ENCODE peak calls at places on chromosomes 2 and 18, in seven cellular contexts. D is tibial nerve, O is neural progenitor cell, R is heart left ventricle, J is neural crest cell, A is adrenal gland, K is nephron progenitor cell. Q is an unnamed sample.

GRCh38 chr2:107669335-107669734 is 157.4 kb upstream of the RGPD4 start:
- DNase-seq in D (no peak), O (peak; percentile 24), R (no peak), J (no peak), A (no peak), K (no peak), Q (no peak)

GRCh38 chr2:240441326-240441992 is 6.0 kb downstream of the GPC1 start:
- DNase-seq in D (no peak), O (no peak), R (no peak), J (no peak), A (no peak), K (no peak), Q (no peak)

GRCh38 chr2:218964041-218964771 is 4.7 kb downstream of the CDK5R2 start:
- DNase-seq in D (no peak), O (peak; percentile 48), R (no peak), J (no peak), A (no peak), K (no peak), Q (no peak)

GRCh38 chr2:48589170-48589767 is 28.4 kb upstream of the GTF2A1L start:
- DNase-seq in D (peak; percentile 57), O (peak; percentile 44), R (peak; percentile 18), J (peak; percentile 44), A (peak; percentile 45), K (peak; percentile 37), Q (no peak)

GRCh38 chr2:62439425-62439824 is 66.6 kb downstream of the TMEM17 start:
- DNase-seq in D (no peak), O (no peak), R (no peak), J (no peak), A (no peak), K (no peak), Q (no peak)

GRCh38 chr2:9950521-9951271 is 797 bp upstream of the GRHL1 start:
- DNase-seq in D (no peak), O (peak; percentile 74), R (peak; percentile 31), J (peak; percentile 43), A (peak; percentile 61), K (peak; percentile 69), Q (no peak)

GRCh38 chr2:218091743-218092142 is 22.7 kb downstream of the RUFY4 start:
- DNase-seq in D (no peak), O (no peak), R (no peak), J (no peak), A (no peak), K (no peak), Q (no peak)

GRCh38 chr2:168378960-168379669 is 77.0 kb upstream of the CERS6 start:
- DNase-seq in D (no peak), O (no peak), R (no peak), J (no peak), A (no peak), K (no peak), Q (no peak)

GRCh38 chr2:36615214-36615613 is 17.2 kb upstream of the FEZ2 start:
- DNase-seq in D (no peak), O (no peak), R (no peak), J (no peak), A (no peak), K (no peak), Q (no peak)

GRCh38 chr2:169095631-169096105 is 26.3 kb downstream of the DHRS9 start:
- DNase-seq in D (no peak), O (no peak), R (no peak), J (no peak), A (no peak), K (no peak), Q (no peak)

GRCh38 chr18:45106331-45106774 is 425.7 kb downstream of the SETBP1 start:
- DNase-seq in D (no peak), O (no peak), R (no peak), J (no peak), A (no peak), K (no peak), Q (no peak)

GRCh38 chr18:33051397-33051796 is 278.6 kb upstream of the KLHL14 start:
- DNase-seq in D (no peak), O (no peak), R (no peak), J (no peak), A (no peak), K (no peak), Q (no peak)

GRCh38 chr2:11839916-11840315 is 93.5 kb downstream of the LPIN1 start:
- DNase-seq in D (no peak), O (no peak), R (no peak), J (no peak), A (no peak), K (no peak), Q (no peak)

GRCh38 chr2:96386470-96386869 is 50.9 kb downstream of the NCAPH start:
- DNase-seq in D (no peak), O (no peak), R (no peak), J (no peak), A (no peak), K (no peak), Q (no peak)

GRCh38 chr2:217631091-217631490 is 371.7 kb downstream of the TNS1 start:
- DNase-seq in D (no peak), O (peak; percentile 19), R (no peak), J (no peak), A (no peak), K (peak; percentile 34), Q (no peak)

GRCh38 chr2:37789988-37790387 is 118.5 kb upstream of the CDC42EP3 start:
- DNase-seq in D (no peak), O (no peak), R (no peak), J (no peak), A (no peak), K (no peak), Q (no peak)

GRCh38 chr2:181715033-181715630 is 34.8 kb upstream of the NEUROD1 start:
- DNase-seq in D (peak; percentile 87), O (peak; percentile 87), R (peak; percentile 48), J (peak; percentile 86), A (peak; percentile 79), K (peak; percentile 77), Q (peak; percentile 66)

GRCh38 chr2:143581989-143582719 is 452.9 kb downstream of the ARHGAP15 start:
- DNase-seq in D (no peak), O (peak; percentile 35), R (no peak), J (no peak), A (no peak), K (no peak), Q (no peak)

GRCh38 chr18:63213331-63213900 is 106.2 kb downstream of the BCL2 start:
- DNase-seq in D (no peak), O (no peak), R (no peak), J (no peak), A (no peak), K (no peak), Q (no peak)

GRCh38 chr18:75167137-75167536 is 41.8 kb downstream of the PTGR3 start:
- DNase-seq in D (no peak), O (no peak), R (no peak), J (no peak), A (no peak), K (no peak), Q (no peak)

GRCh38 chr18:574456-575228 is 5.5 kb upstream of the CETN1 start:
- DNase-seq in D (no peak), O (peak; percentile 38), R (no peak), J (no peak), A (no peak), K (no peak), Q (no peak)

GRCh38 chr18:577606-578005 is 2.6 kb upstream of the CETN1 start:
- DNase-seq in D (no peak), O (no peak), R (no peak), J (no peak), A (no peak), K (no peak), Q (no peak)

GRCh38 chr18:580154-580553 is at the start of gene CETN1:
- DNase-seq in D (no peak), O (no peak), R (no peak), J (no peak), A (no peak), K (no peak), Q (no peak)

GRCh38 chr18:573385-573784 is 6.8 kb upstream of the CETN1 start:
- DNase-seq in D (no peak), O (peak; percentile 60), R (no peak), J (no peak), A (no peak), K (peak; percentile 12), Q (no peak)

DNA sequence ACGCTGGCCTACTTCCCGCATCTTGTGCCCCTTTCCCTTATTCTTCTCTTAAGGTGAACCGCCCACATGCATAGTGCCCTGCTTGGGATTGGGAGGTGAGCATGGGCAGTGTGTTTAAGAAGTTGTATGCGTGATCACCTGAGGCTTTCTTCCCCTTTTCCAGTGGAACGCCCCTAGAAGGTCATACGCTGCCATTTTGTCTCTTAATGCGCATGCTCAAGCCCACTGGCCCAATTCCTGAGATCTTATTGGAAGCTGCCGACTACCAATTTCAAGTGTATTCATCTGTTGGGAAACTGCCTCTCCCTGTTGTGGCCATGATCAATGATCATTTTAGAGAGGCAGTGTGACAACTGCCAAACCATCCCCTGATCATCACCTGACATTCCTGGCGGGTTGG is 3.3 kb upstream of the CETN1 start:
- DNase-seq in D (no peak), O (no peak), R (no peak), J (no peak), A (no peak), K (no peak), Q (no peak)
- TF ChIP-seq CTCF in D (no peak), O (no peak), R (no peak), J (no peak), A (no peak), K (no peak), Q (no peak)

GRCh38 chr2:25955869-25956535 is 26.3 kb downstream of the KIF3C start:
- DNase-seq in D (no peak), O (no peak), R (no peak), J (no peak), A (no peak), K (no peak), Q (no peak)
- TF ChIP-seq CTCF in D (no peak), O (peak; percentile 18), R (no peak), J (no peak), A (no peak), K (no peak), Q (no peak)

DNA sequence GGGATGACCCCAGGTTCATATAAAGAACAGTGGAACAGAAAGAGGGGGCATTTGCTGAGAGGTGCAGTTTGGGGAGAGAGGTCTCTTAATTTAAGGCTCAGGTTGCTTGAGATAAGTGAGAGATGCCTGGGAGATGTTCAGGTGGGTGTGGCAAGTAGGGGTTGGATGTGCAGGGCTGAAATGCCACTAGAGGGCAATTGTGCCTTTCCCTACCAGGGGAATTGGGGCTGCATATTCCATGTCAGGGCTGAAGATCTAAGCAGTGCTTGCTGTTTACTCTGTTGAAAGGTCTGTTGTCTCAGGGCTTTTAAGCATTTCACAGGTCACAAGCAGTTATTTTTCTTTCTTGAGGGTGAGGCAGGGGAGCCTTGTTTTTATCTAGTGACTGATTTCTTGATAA is 7.8 kb downstream of the CCDC85A start:
- DNase-seq in D (no peak), O (peak; percentile 64), R (peak; percentile 16), J (no peak), A (no peak), K (peak; percentile 20), Q (no peak)
- TF ChIP-seq CTCF in D (no peak), O (peak; percentile 66), R (peak; percentile 53), J (peak; percentile 62), A (peak; percentile 25), K (peak; percentile 43), Q (peak; percentile 63)

DNA sequence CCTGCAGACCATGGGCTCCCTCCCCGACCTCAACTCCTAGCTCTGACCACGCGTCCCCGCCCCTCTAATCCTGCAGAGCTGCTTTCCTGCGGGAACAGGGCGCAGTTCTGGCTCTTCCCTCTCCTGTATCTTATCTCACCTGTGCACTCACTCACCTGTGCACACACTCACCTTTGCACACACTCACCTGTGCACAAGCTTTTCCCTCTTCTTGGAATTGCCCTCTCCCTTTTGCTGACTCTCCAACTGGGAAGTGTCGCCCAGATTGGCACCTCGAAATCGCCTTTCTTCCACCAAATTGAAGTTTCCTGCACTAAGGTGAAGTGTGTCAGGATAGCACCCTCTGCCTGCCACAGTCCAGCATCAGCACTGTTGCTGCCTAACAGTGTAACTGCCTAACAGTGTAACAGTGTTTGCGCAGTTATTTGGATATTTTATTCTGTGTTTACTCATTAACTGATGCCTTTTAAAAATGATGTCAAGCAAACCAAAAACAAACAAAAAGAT is 585 bp upstream of the CMPK2 start:
- DNase-seq in D (no peak), O (peak; percentile 67), R (no peak), J (peak; percentile 4), A (peak; percentile 38), K (peak; percentile 30), Q (no peak)
- TF ChIP-seq CTCF in D (no peak), O (peak; percentile 60), R (peak; percentile 21), J (peak; percentile 61), A (peak; percentile 40), K (no peak), Q (peak; percentile 41)